ENCODE peak calls at places on chromosomes 3 and 15, in five cellular contexts. Y is ovary; G is CD4-positive, CD25-positive, alpha-beta regulatory T cell; W is hepatocyte; M is CD8-positive, alpha-beta T cell. I is an unnamed sample.

GRCh38 chr15:90807074-90807646 is 61.2 kb upstream of the FURIN start:
- DNase-seq in W (no peak), Y (no peak), M (no peak), G (no peak), I (no peak)

GRCh38 chr15:76932090-76932966 is 779 bp downstream of the RCN2 start:
- DNase-seq in G (no peak), W (no peak), M (no peak), Y (no peak), I (peak)

GRCh38 chr3:20288050-20288449 is 102.0 kb upstream of the SGO1 start:
- DNase-seq in Y (no peak), G (no peak), M (no peak), W (no peak), I (no peak)

GRCh38 chr3:15207836-15208504 is 1.9 kb downstream of the CAPN7 start:
- DNase-seq in G (no peak), M (no peak), W (no peak), Y (no peak), I (no peak)

GRCh38 chr3:107981471-107982111 is 109.2 kb downstream of the CD47 start:
- DNase-seq in G (no peak), W (peak), M (no peak), Y (peak), I (no peak)

GRCh38 chr15:65115542-65115941 is 542 bp upstream of the UBAP1L start:
- DNase-seq in G (no peak), Y (no peak), M (no peak), W (no peak), I (peak)

GRCh38 chr3:168545591-168545990 is 449.9 kb upstream of the GOLIM4 start:
- DNase-seq in W (no peak), G (no peak), M (no peak), Y (no peak), I (no peak)

GRCh38 chr15:99565031-99565280 is 828 bp upstream of the MEF2A start:
- DNase-seq in Y (no peak), W (no peak), M (no peak), G (no peak), I (no peak)

GRCh38 chr3:126510323-126510910 is 7.2 kb downstream of the UROC1 start:
- DNase-seq in W (no peak), Y (peak), G (no peak), M (no peak), I (no peak)

GRCh38 chr15:64071931-64072765 is 21.5 kb downstream of the CIAO2A start:
- DNase-seq in G (no peak), M (no peak), Y (no peak), W (no peak), I (no peak)

GRCh38 chr3:66722675-66723074 is 221.9 kb upstream of the LRIG1 start:
- DNase-seq in W (no peak), Y (peak), M (no peak), G (no peak), I (peak)

GRCh38 chr3:141521781-141522180 is 35.0 kb downstream of the RASA2 start:
- DNase-seq in W (no peak), Y (no peak), M (no peak), G (no peak), I (no peak)

GRCh38 chr3:98602078-98602678 is 8.8 kb upstream of the CPOX start:
- DNase-seq in Y (no peak), G (no peak), M (no peak), W (peak), I (peak)

GRCh38 chr3:46861293-46861995 is 1.8 kb downstream of the MYL3 start:
- DNase-seq in Y (peak), G (no peak), W (no peak), M (no peak), I (no peak)

GRCh38 chr3:45986303-45986982 is 9.2 kb downstream of the FYCO1 start:
- DNase-seq in G (no peak), Y (no peak), M (no peak), W (peak), I (no peak)

GRCh38 chr15:33380406-33380805 is 69.6 kb downstream of the RYR3 start:
- DNase-seq in W (no peak), G (no peak), M (no peak), Y (no peak), I (no peak)

GRCh38 chr15:33382491-33382890 is 71.7 kb downstream of the RYR3 start:
- DNase-seq in Y (no peak), W (no peak), G (no peak), M (no peak), I (no peak)

DNA sequence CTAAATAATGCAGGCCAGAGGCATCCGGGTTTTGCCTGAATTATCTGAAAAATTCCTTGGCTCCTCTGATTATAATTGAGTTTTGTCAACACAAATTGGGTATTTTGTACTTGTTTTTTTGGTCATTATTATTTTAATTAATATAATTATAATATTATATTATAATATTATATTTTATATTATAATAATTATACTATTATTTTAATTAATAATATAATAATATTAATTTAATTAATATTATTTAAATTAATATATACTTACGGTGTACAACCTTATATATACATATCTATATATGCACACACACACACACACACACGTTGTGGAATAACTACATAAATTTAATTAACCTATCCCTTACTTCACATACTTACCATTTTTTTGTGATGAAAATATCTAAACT is 73.5 kb downstream of the RYR3 start:
- DNase-seq in W (no peak), G (no peak), M (no peak), Y (no peak), I (no peak)
- H3K27ac ChIP-seq in W (no peak), G (no peak), M (no peak), Y (no peak), I (no peak)

DNA sequence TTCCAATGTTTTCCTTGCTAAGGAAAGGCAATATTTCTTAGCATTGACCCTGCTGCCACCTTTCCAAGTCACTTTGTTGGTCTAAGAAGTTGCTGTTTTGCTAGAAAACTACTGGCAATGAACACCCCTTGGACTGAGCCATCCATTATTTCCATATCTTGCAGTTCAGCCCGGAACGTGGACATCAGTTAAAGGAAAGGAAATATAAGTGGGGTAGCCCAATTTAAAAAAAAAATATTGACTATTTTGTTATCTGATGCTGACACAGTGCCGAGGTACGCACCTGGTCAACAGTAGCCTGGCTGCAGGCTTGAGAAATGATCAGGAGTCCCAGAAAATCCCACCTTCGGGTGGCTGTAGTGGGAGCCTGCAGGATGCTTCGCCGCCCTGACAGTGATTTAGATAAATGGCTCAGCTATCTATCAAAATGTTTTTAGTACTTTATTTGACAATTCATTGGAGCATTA is 1.4 kb downstream of the RARB start:
- DNase-seq in G (no peak), W (no peak), Y (no peak), M (no peak), I (no peak)
- H3K4me3 ChIP-seq in G (no peak), W (peak), Y (peak), M (no peak), I (no peak)

GRCh38 chr3:129536806-129537205 is 6.2 kb upstream of the H1-8 start:
- DNase-seq in W (no peak), G (no peak), M (no peak), Y (no peak), I (no peak)

GRCh38 chr3:129542747-129543146 is 228 bp upstream of the H1-8 start:
- DNase-seq in W (no peak), M (no peak), G (no peak), Y (no peak), I (no peak)

GRCh38 chr3:129536374-129536667 is 6.7 kb upstream of the H1-8 start:
- DNase-seq in W (no peak), M (no peak), G (no peak), Y (no peak), I (no peak)

GRCh38 chr3:129540776-129541516 is 2.0 kb upstream of the H1-8 start:
- DNase-seq in Y (no peak), G (no peak), M (no peak), W (no peak), I (no peak)

GRCh38 chr3:129539201-129539600 is 3.8 kb upstream of the H1-8 start:
- DNase-seq in M (no peak), W (no peak), G (no peak), Y (no peak), I (no peak)
- H3K27ac ChIP-seq in M (no peak), W (no peak), G (no peak), Y (no peak), I (no peak)

DNA sequence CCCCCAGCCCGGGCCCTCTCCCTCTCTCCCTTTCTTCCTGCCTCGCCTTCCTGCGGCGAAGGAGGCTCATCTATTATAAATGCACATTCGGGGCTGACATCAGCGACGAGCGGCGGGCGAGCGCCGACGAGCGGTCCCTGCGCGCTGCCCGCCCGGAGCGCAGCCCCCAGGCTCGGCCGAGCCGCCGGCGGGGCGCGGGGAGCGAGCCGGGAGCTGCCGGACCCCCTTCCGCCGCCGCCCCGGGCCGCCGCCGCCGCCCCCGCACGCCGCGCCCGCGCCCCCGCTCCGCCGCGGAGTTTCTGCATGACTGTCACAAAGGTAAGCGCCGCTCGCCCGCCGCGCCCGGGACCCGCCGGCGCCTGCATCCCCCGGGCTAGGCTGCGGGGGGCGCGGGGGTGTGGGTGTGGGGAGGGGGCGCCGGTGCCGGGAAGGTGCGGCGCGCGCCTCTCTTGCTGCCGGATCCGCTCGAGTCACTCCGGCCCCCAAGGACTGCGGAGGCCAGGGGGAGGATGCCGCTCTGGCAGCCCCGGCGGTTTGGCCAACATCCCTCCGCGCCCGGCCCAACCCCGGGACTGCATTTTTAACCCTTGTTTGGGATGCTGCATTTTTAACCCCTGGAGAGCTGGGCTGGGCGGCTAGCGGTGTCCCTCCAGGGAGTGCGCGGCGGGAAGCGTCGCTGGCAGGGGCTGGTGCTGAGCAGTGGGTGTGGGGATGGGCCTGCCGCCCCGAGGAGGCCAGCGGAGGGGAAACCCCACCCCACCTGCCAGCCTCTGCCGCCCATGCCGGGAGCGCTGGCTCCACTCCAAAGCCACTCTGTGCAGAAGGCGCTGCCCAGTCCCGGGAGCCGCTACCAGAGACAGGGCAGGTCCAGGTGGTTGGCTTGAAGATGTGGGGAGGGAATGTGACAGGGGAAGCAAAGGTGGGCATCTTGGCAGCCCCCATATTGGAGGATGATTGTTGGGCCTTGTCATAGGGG is at the start of gene CORO2B:
- DNase-seq in Y (peak), W (peak), G (no peak), M (no peak), I (no peak)
- H3K4me3 ChIP-seq in Y (peak), W (peak), G (no peak), M (peak), I (peak)

GRCh38 chr15:39131605-39132004 is 449.3 kb upstream of the THBS1 start:
- DNase-seq in M (no peak), G (no peak), W (no peak), Y (no peak), I (no peak)
- H3K27ac ChIP-seq in M (no peak), G (no peak), W (no peak), Y (no peak), I (no peak)